ENCODE peak calls at places on chromosomes 6 and 20, in four cellular contexts. Z is IMR-90, S is breast epithelium, C is lower lobe of right lung. E is an unnamed sample.

GRCh38 chr6:27834384-27834783 is 77.8 kb downstream of the OR2B2 start:
- DNase-seq in S (no peak), C (no peak), Z (no peak), E (no peak)

GRCh38 chr20:45462711-45463110 is 6.8 kb upstream of the WFDC2 start:
- DNase-seq in Z (no peak), C (no peak), S (no peak), E (no peak)

GRCh38 chr6:110552901-110553641 is 76.7 kb upstream of the SLC22A16 start:
- DNase-seq in C (no peak), S (no peak), Z (no peak), E (no peak)

GRCh38 chr6:83511901-83512681 is at the start of gene PRSS35:
- DNase-seq in C (peak), Z (peak), S (no peak), E (no peak)

GRCh38 chr6:4487538-4487937 is 288.7 kb upstream of the CDYL start:
- DNase-seq in Z (no peak), C (no peak), S (no peak), E (no peak)

GRCh38 chr6:52285174-52286068 is 879 bp upstream of the MCM3 start:
- DNase-seq in C (no peak), S (no peak), Z (peak), E (no peak)

GRCh38 chr6:80742481-80742880 is 636.0 kb downstream of the BCKDHB start:
- DNase-seq in Z (peak), C (no peak), S (no peak), E (no peak)

GRCh38 chr6:165047952-165048351 is 261.5 kb downstream of the C6orf118 start:
- DNase-seq in C (no peak), S (no peak), Z (no peak), E (no peak)

GRCh38 chr6:6824381-6824780 is 235.9 kb downstream of the LY86 start:
- DNase-seq in Z (no peak), C (no peak), S (peak), E (no peak)

GRCh38 chr6:150273457-150274309 is 95.1 kb upstream of the IYD start:
- DNase-seq in C (no peak), S (no peak), Z (no peak), E (no peak)

GRCh38 chr20:46552460-46553420 is 2.3 kb upstream of the OCSTAMP start:
- DNase-seq in S (no peak), Z (no peak), C (no peak), E (no peak)

GRCh38 chr6:118708736-118709135 is 57.3 kb upstream of the CEP85L start:
- DNase-seq in Z (peak), S (no peak), C (no peak), E (no peak)

GRCh38 chr6:6001443-6001842 is 5.3 kb downstream of the NRN1 start:
- DNase-seq in C (no peak), Z (no peak), S (no peak), E (no peak)

GRCh38 chr6:81751388-81752083 is 945 bp downstream of the TENT5A start:
- DNase-seq in Z (peak), C (peak), S (peak), E (peak)

GRCh38 chr6:158869010-158869603 is 49.9 kb upstream of the EZR start:
- DNase-seq in Z (no peak), C (no peak), S (no peak), E (no peak)

GRCh38 chr20:33709905-33710541 is 10.1 kb downstream of the PXMP4 start:
- DNase-seq in Z (no peak), S (no peak), C (no peak), E (no peak)

DNA sequence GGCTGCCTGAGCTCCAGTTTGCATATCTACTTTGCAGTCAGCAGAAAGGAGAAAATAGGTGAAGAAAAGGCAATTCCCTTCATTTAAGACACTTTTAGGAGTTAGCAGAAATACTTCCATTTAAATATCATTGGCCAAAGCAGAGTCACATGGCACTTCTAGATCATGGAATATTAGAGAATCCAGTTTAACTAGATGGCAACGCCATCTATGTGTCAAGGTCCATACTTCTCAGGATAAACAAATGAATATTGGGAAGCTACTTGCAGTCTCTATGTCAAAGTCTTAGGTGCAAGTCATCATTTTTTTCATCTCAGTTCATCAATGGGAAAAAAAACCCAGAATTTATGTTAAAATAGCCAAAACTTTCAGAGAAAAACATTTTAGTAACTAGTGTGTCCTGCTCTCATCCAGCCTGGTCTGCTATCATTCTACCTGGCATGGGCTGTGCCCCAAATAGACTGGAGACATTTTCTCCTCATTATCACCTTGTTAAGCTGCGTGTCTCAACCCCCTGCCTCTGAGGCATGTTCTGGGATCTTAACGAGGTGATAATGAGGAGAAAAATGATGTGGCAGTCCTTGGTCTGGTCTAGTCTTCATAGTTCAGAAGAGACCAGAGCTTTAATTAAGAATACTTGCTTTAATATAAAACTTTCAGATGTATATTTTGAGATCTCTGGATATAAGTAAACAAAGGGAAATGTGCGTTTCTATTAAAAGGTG is 227.3 kb downstream of the TBX18 start:
- DNase-seq in S (no peak), C (no peak), Z (no peak), E (no peak)
- TF ChIP-seq CTCF in S (no peak), C (no peak), Z (no peak), E (no peak)

GRCh38 chr6:85678000-85678601 is 35.4 kb upstream of the SYNCRIP start:
- DNase-seq in C (no peak), Z (no peak), S (no peak), E (no peak)

GRCh38 chr6:85675030-85675819 is 32.5 kb upstream of the SYNCRIP start:
- DNase-seq in C (no peak), S (no peak), Z (peak), E (no peak)

GRCh38 chr6:85676086-85676729 is 33.5 kb upstream of the SYNCRIP start:
- DNase-seq in C (no peak), S (no peak), Z (no peak), E (no peak)

GRCh38 chr6:85678602-85679444 is 36.1 kb upstream of the SYNCRIP start:
- DNase-seq in C (peak), S (peak), Z (peak), E (peak)

DNA sequence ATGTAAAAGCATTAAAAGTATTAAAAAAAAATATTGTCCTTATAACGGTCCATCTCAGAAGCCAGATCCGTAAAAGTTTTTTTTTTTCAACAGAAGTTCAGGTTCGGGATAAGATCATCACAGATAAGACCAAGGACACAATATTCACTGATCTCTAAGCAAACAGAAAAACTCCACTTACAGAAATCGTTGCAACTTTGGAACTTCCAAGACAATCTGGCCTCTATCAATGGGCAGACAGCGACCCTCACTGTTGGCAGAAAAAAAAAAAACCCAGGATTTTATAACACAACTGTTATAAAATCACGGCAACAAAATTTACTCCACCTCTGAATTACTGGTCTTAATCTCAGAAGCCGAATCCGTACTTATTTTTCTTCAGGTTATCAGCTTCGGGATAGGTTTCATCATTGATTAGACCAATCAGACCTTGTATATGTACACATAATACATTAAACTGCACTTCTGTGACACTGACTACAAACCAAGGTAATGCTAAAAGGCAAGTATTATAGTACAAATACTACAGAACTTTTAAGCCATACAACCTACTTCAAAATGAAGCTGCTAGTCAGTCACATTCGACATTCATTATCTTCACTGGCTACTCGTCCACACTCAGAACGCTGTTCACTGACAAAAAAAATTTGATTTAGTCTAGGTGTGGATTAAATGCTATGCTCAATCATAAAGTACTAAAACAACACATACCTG is 34.7 kb upstream of the SYNCRIP start:
- DNase-seq in C (no peak), Z (no peak), S (no peak), E (no peak)
- TF ChIP-seq CTCF in C (peak), Z (peak), S (no peak), E (peak)

DNA sequence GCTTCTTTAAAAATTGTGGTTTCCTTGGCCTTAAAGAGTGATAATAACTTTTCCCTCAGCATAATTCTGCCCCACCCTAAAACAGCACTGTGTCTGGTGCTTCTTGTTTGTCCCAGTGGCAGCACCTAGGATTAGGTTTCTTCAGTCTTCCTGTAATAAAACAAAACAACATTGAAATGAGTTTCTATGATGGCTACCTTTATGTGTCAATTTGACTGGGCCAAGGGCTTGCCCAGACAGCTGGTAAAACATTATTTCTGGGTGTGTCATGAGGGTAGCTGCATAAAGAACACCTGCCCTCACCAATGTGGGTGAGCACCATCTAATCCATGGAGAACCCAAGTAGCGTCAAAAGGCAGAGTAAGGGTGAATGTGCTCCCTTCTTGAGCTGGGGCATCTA is 117.8 kb downstream of the QRSL1 start:
- DNase-seq in C (no peak), Z (no peak), S (no peak), E (no peak)
- TF ChIP-seq CTCF in C (no peak), Z (no peak), S (no peak), E (no peak)

DNA sequence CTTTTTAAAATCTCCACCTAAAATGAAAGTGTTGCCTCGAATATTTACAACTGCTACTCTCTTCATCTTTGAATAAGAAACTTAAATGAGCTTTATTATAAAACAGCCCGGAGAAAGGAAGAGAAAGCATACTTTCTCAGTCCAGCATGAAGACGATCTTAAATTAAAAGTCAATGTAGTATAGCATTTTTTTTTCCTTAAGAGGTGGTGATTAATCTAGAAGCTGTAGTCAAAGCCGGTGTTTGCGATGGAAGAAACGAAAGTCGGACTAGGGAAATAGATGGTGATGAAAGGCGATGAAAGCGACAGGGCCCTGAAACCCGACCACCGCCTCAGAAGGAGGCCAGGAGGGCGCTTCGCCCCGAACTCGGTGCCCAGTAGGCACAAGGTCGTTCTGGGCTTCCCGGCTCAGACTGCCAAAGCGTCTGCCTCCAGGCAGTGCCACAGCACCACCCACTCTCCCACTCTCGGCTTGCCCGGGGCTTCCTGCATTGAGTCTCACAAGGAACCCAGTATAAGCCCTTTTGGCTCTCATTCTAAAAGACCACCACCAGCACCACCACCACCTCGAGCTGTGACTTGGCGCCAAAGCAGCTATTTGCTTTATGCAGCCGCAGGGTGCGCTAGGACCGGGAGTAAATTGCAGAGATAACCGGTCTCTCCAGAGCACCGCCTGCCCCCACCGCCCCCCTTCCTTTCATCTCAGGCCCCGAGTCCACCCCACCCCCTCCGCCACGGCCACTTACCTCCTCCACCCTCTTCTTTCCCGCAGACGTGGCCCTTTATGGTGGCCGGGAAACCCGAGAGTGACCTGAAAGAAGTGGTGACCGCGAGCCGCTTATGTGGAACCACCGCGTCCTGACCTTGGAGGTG is 2.3 kb downstream of the TCF21 start:
- DNase-seq in Z (peak), C (peak), S (no peak), E (no peak)
- TF ChIP-seq CTCF in Z (no peak), C (no peak), S (no peak), E (no peak)

GRCh38 chr6:20441236-20441635 is 39.6 kb downstream of the E2F3 start:
- DNase-seq in Z (peak), S (no peak), C (no peak), E (no peak)
- TF ChIP-seq CTCF in Z (no peak), S (no peak), C (no peak), E (no peak)

GRCh38 chr20:63172726-63173125 is 43.2 kb downstream of the YTHDF1 start:
- DNase-seq in S (no peak), Z (no peak), C (no peak), E (no peak)
- TF ChIP-seq CTCF in S (no peak), Z (peak), C (no peak), E (no peak)

DNA sequence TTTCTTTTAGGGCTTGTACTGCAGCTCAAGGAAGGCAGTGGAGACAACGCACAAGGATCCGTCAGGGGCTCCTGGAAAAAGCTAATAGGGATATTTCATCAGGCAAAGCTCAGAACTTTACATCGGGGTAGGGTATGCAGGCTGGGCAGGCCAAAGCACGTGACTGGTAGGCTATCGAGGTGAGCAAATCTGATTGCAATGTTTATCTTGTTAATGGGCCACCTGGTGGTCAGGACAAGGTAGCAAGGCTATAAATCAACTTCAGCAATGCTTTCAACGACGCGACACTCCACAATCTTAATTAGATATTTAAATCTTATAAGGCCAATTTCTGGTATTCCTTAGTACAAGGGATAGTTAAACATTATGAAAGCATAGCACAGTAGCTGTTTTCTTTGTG is 1302.8 kb upstream of the EYS start:
- DNase-seq in C (no peak), S (no peak), Z (no peak), E (no peak)
- TF ChIP-seq CTCF in C (no peak), S (no peak), Z (no peak), E (no peak)

GRCh38 chr20:54103762-54104600 is 33.6 kb upstream of the BCAS1 start:
- DNase-seq in C (no peak), Z (no peak), S (no peak), E (no peak)
- TF ChIP-seq CTCF in C (no peak), Z (no peak), S (no peak), E (peak)

GRCh38 chr20:4563534-4563933 is 158.2 kb upstream of the PRND start:
- DNase-seq in C (no peak), S (no peak), Z (peak), E (no peak)
- TF ChIP-seq CTCF in C (no peak), S (no peak), Z (peak), E (no peak)

GRCh38 chr6:55449219-55449618 is 122.0 kb downstream of the GFRAL start:
- DNase-seq in C (no peak), Z (no peak), S (no peak), E (no peak)
- TF ChIP-seq CTCF in C (no peak), Z (no peak), S (no peak), E (no peak)